ENCODE peak calls at places on chromosomes 1 and 21, in ten cellular contexts. V is K562, Q is esophagus squamous epithelium, A is breast epithelium, F is stomach, X is adrenal gland, B is gastrocnemius medialis, C is tibial nerve, N is A549, M is suprapubic skin. G is an unnamed sample.

GRCh38 chr1:91526496-91526895 is 25.8 kb downstream of the CDC7 start:
- DNase-seq in C (no peak), Q (no peak), M (no peak), X (no peak), N (no peak), V (no peak), A (no peak), F (no peak), B (no peak), G (no peak)

GRCh38 chr1:39609618-39610331 is 29.7 kb downstream of the HEYL start:
- DNase-seq in Q (no peak), F (peak), V (peak), C (peak), X (peak), A (no peak), N (peak), M (peak), B (peak), G (peak)

GRCh38 chr1:234613992-234614584 is 4.1 kb upstream of the IRF2BP2 start:
- DNase-seq in X (no peak), V (no peak), Q (no peak), C (no peak), A (no peak), N (no peak), F (no peak), B (no peak), M (no peak), G (no peak)

GRCh38 chr1:232664844-232665777 is 35.2 kb upstream of the SIPA1L2 start:
- DNase-seq in Q (no peak), C (no peak), X (no peak), M (no peak), V (no peak), N (peak), F (no peak), B (no peak), A (no peak), G (no peak)

GRCh38 chr1:63322248-63322943 is at the start of gene FOXD3:
- DNase-seq in X (peak), A (peak), C (peak), Q (no peak), B (peak), F (peak), M (peak), V (peak), N (peak), G (peak)

GRCh38 chr1:225508538-225509375 is 80.9 kb upstream of the LBR start:
- DNase-seq in A (no peak), X (peak), B (peak), M (no peak), C (no peak), V (no peak), N (peak), Q (no peak), F (peak), G (peak)

GRCh38 chr1:1670866-1671265 is 12.1 kb upstream of the CDK11B start:
- DNase-seq in B (no peak), N (no peak), A (no peak), C (no peak), M (no peak), F (peak), Q (no peak), X (peak), V (no peak), G (no peak)

GRCh38 chr21:14528815-14529214 is 17.3 kb downstream of the SAMSN1 start:
- DNase-seq in V (no peak), M (no peak), X (no peak), B (no peak), F (no peak), A (no peak), C (no peak), N (no peak), Q (no peak), G (no peak)

GRCh38 chr1:72281637-72282270 is 585 bp downstream of the NEGR1 start:
- DNase-seq in B (no peak), A (no peak), Q (no peak), X (no peak), V (no peak), M (peak), F (no peak), C (peak), N (no peak), G (no peak)

GRCh38 chr1:214361636-214362035 is 80.7 kb downstream of the SMYD2 start:
- DNase-seq in N (no peak), C (no peak), B (peak), V (no peak), X (no peak), A (no peak), Q (no peak), M (no peak), F (no peak), G (no peak)

GRCh38 chr1:156922986-156923564 is 2.6 kb downstream of the LRRC71 start:
- DNase-seq in C (no peak), F (peak), V (no peak), M (no peak), Q (no peak), B (no peak), X (no peak), A (no peak), N (no peak), G (no peak)

GRCh38 chr21:36916718-36917117 is 49.8 kb downstream of the HLCS start:
- DNase-seq in X (no peak), V (no peak), F (no peak), B (no peak), A (no peak), Q (no peak), N (no peak), M (no peak), C (no peak), G (no peak)

GRCh38 chr21:36918291-36918690 is 48.2 kb downstream of the HLCS start:
- DNase-seq in C (no peak), V (no peak), Q (no peak), B (no peak), F (no peak), N (no peak), M (no peak), X (no peak), A (no peak), G (no peak)

GRCh38 chr21:36915701-36916075 is 50.8 kb downstream of the HLCS start:
- DNase-seq in B (no peak), X (no peak), Q (no peak), V (no peak), N (no peak), F (no peak), A (no peak), C (no peak), M (no peak), G (no peak)

GRCh38 chr21:36915014-36915700 is 51.3 kb downstream of the HLCS start:
- DNase-seq in F (no peak), N (no peak), Q (no peak), M (no peak), X (no peak), V (no peak), C (no peak), B (no peak), A (no peak), G (no peak)

DNA sequence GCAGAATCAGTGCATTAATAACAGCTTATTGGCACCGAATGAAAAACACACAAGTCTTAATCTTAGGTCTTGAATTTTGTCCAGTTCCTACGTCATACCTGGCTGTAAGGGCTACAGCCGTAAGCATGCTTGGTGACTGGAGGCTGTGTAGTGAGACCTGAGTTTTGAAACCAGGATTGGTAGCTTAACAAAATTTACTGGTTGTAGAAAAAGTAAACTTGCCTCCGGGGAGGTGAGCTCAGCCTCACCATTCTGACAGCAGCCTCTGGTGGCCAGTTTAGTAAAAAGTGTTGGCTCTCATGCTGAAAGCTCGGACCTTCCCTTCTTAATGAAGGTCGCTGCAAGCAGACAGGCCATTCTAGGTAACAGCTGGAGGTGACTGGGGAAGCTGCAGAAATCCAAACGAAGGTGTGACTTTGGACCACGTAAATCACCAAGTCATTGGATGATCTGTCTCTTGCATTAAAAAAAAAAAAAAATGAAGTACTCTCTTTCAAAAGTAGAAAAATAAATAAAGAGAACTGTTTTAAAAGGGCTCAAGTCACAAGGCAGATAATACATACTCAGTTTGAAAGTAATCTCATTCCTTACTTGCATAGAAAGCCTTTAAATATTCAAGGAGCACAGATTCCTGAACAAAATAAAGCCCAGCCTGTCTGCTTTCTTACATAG is 48.8 kb downstream of the HLCS start:
- DNase-seq in Q (no peak), V (no peak), B (no peak), C (no peak), F (peak), N (peak), M (no peak), A (no peak), X (peak), G (no peak)
- TF ChIP-seq POLR2A in Q (no peak), V (no peak), B (no peak), C (no peak), F (no peak), N (no peak), M (no peak), A (no peak), X (no peak), G (no peak)

GRCh38 chr21:33643658-33644311 is 1.5 kb downstream of the ITSN1 start:
- DNase-seq in C (no peak), M (no peak), N (no peak), F (no peak), Q (no peak), B (no peak), V (no peak), A (no peak), X (peak), G (no peak)

GRCh38 chr21:33644383-33645074 is 2.2 kb downstream of the ITSN1 start:
- DNase-seq in M (peak), F (no peak), B (no peak), Q (no peak), N (no peak), A (no peak), V (no peak), X (peak), C (no peak), G (peak)

GRCh38 chr21:33641339-33642026 is at the start of gene CRYZL1:
- DNase-seq in C (peak), F (peak), V (peak), A (peak), X (peak), B (peak), N (peak), Q (peak), M (peak), G (peak)

GRCh38 chr21:33642027-33642895 is at the start of gene ITSN1:
- DNase-seq in B (peak), V (peak), M (peak), F (peak), Q (peak), C (peak), A (peak), N (peak), X (peak), G (peak)

GRCh38 chr21:33642896-33643657 is 776 bp downstream of the ITSN1 start:
- DNase-seq in Q (no peak), B (no peak), A (no peak), V (peak), X (peak), C (no peak), N (peak), F (peak), M (peak), G (peak)
- H3K27ac ChIP-seq in Q (peak), B (peak), A (peak), V (no peak), X (peak), C (peak), N (peak), F (peak), M (peak), G (peak)

DNA sequence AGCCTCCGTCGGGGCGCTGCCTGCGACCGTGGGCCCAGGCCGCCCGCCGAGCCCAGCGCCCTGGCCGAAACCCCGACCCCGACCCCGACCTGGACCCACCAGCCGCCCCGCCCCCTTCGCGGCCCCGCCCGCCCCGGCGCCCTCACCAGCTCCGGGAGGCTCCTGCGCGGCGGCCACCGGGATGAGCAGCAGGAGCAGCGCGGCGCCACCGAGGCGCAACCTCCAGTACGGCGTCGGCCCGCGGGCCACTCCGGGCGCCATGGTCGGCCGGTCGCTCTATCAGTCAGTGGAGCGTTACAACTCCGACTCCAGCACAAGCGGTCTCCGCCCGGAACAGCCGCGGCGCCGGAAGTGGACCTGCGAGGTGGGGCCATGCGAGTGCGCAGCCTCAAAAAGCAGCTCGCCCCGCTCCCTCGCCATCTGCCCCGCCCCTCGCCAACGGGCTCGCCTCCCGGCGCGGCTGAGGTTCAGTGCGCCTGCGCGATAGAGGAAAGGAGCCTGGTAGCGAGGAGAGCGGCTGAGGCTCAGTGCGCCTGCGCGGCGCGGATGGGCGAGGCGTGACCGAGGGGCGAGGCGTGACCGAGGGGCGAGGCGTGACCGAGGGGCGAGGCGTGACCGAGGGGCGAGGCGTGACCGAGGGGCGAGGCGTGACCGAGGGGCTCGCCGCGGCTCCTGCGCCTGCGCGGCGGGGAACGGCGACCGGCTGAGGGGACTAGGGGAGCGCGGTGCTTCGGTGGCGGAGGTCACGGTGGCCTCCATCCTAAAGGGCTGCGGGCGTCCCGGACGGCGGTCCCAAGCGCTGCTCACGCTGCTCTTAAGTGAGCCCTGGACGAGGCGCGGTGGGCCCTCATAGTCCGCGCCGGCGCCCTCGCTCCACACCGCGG is at the start of gene PTTG1IP:
- DNase-seq in M (peak), B (peak), Q (peak), F (peak), X (peak), A (peak), N (peak), V (peak), C (peak), G (peak)
- TF ChIP-seq POLR2A in M (peak), B (peak), Q (no peak), F (no peak), X (peak), A (peak), N (peak), V (peak), C (peak), G (peak)

GRCh38 chr1:167617100-167617949 is 12.7 kb upstream of the RCSD1 start:
- DNase-seq in M (no peak), F (no peak), A (no peak), C (no peak), V (peak), X (peak), N (peak), Q (no peak), B (peak), G (peak)
- H3K27ac ChIP-seq in M (peak), F (peak), A (peak), C (no peak), V (peak), X (peak), N (no peak), Q (peak), B (peak), G (peak)

GRCh38 chr1:143717434-143717833 is 254.4 kb downstream of the FAM72C start:
- DNase-seq in M (no peak), C (no peak), V (no peak), Q (no peak), X (no peak), F (no peak), N (no peak), A (no peak), B (no peak), G (no peak)

GRCh38 chr1:143718021-143718420 is 253.8 kb downstream of the FAM72C start:
- DNase-seq in M (no peak), F (no peak), B (no peak), X (no peak), C (no peak), V (no peak), A (no peak), Q (no peak), N (no peak), G (no peak)

GRCh38 chr1:143720087-143721023 is 251.4 kb downstream of the FAM72C start:
- DNase-seq in Q (no peak), N (peak), X (peak), F (no peak), B (no peak), C (no peak), A (no peak), V (peak), M (peak), G (no peak)

GRCh38 chr1:143718524-143718923 is 253.3 kb downstream of the FAM72C start:
- DNase-seq in Q (no peak), N (no peak), V (no peak), A (no peak), X (no peak), C (no peak), M (no peak), B (no peak), F (no peak), G (no peak)

GRCh38 chr1:143721024-143721373 is 250.8 kb downstream of the FAM72C start:
- DNase-seq in A (no peak), F (no peak), B (no peak), N (no peak), V (no peak), X (no peak), C (no peak), M (no peak), Q (no peak), G (no peak)
- TF ChIP-seq POLR2A in A (no peak), F (no peak), B (no peak), N (no peak), V (no peak), X (no peak), C (no peak), M (no peak), Q (no peak), G (no peak)

GRCh38 chr1:154265586-154265985 is 6.8 kb upstream of the HAX1 start:
- DNase-seq in B (no peak), X (no peak), M (no peak), F (no peak), V (no peak), A (no peak), Q (no peak), C (no peak), N (no peak), G (no peak)

GRCh38 chr1:154263465-154264332 is 8.7 kb upstream of the HAX1 start:
- DNase-seq in V (no peak), C (no peak), F (no peak), N (no peak), X (no peak), Q (no peak), B (no peak), A (no peak), M (no peak), G (no peak)

GRCh38 chr1:154258784-154259183 is 13.6 kb upstream of the HAX1 start:
- DNase-seq in A (no peak), Q (no peak), V (no peak), F (no peak), X (no peak), C (no peak), B (no peak), M (no peak), N (no peak), G (no peak)

GRCh38 chr1:154260127-154260526 is 12.3 kb upstream of the HAX1 start:
- DNase-seq in Q (no peak), B (no peak), C (no peak), M (no peak), N (no peak), X (no peak), F (no peak), A (no peak), V (no peak), G (no peak)

GRCh38 chr1:154264454-154264853 is 8.0 kb upstream of the HAX1 start:
- DNase-seq in B (no peak), M (no peak), C (no peak), A (no peak), Q (no peak), V (no peak), N (no peak), X (no peak), F (no peak), G (no peak)
- H3K27ac ChIP-seq in B (no peak), M (no peak), C (no peak), A (no peak), Q (no peak), V (no peak), N (no peak), X (no peak), F (no peak), G (no peak)

GRCh38 chr21:46441331-46441730 is 17.4 kb upstream of the DIP2A start:
- DNase-seq in F (no peak), N (no peak), M (no peak), X (no peak), Q (no peak), V (no peak), B (no peak), A (no peak), C (no peak), G (no peak)
- TF ChIP-seq POLR2A in F (no peak), N (no peak), M (no peak), X (no peak), Q (no peak), V (no peak), B (no peak), A (no peak), C (no peak), G (no peak)

DNA sequence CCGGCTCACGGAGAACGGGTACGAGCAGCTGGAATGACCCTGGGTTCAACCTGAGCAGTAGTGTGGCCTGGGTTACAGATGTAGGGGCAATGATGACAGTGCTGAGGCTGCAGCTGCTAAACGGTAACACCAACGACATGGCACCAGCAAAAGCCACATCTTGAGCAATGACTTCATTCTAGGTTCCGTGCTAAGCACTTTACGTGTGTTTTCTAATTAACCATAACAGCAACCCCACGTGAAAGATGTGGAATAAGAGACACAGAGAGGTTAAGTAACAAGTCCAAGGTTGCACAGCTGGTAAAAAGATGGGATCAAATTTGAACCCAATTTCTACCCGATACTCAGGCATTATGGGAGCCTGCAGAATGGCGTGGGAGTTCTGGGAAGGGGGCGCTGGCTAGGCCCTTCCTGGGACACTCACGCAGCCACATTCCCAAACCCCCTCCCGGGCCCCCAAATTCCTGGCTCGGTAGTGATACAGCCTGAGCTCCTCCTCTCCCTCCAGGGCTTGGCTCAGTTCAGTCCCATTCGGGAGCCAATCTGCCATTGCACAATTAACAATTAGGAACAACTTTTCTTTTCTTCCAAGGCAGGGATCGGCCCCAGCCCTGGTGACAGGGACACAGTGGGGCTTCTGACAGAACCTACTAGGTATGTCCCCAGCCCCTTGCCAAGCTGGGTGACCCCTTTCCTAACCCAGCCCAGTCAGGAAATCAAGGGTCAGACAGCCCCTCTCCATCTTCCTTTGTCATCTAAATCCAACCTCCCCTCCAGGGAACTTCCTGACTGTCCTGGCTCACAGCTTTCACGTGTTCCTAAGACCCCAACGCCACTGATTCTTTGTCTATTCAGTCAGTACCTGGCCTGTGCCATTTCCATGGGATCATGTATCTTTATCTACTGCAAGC is 23.9 kb upstream of the ECE1 start:
- DNase-seq in M (peak), Q (no peak), C (peak), B (peak), A (peak), N (no peak), F (no peak), X (no peak), V (no peak), G (peak)
- H3K27ac ChIP-seq in M (peak), Q (peak), C (peak), B (peak), A (peak), N (peak), F (peak), X (peak), V (no peak), G (peak)

DNA sequence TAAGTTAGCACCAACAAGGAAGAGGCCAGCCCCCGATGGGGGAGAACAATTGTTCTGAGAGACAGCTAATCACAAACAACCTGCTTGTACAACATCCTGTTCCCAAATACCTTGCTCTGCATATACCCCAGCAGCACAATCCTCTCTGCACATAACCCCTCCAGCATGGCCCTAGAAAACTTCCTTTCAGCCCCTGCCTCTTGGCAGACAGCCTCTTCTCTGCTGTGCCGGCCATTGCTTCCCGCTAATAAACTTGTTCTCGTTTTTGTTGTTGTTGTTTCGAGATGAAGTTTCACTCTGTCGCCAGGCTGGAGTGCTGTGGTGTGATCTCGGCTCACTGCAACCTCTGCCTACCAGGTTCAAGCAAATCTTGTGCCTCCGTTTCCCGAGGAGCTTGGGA is 392.7 kb downstream of the SMYD3 start:
- DNase-seq in M (no peak), N (no peak), X (no peak), Q (no peak), B (no peak), C (no peak), F (no peak), V (no peak), A (no peak), G (no peak)
- TF ChIP-seq POLR2A in M (no peak), N (no peak), X (no peak), Q (no peak), B (no peak), C (no peak), F (no peak), V (no peak), A (no peak), G (no peak)

G was measured in uterus.